ENCODE peak calls at places on chromosomes 12 and 14, in nine cellular contexts. K is stimulated activated CD4-positive, alpha-beta T cell treated with anti-CD3 and anti-CD28 coated beads, Interleukin-2, amount 100 ng/mL, for 48 hours; D is GM13976; V is A549; M is NT2/D1; F is mesendoderm; T is glutamatergic neuron; W is kidney glomerular epithelial cell; H is heart right ventricle. Z is an unnamed sample.

GRCh38 chr12:65200007-65200665 is 30.8 kb downstream of the LEMD3 start:
- DNase-seq in K (no peak), T (no peak), V (no peak), D (no peak), F (no peak), W (no peak), H (no peak), M (no peak), Z (peak; percentile 19)

GRCh38 chr12:32139064-32139421 is 32.4 kb downstream of the BICD1 start:
- DNase-seq in V (no peak), K (peak; percentile 11), D (peak; percentile 78), H (peak; percentile 11), W (no peak), M (no peak), T (no peak), F (peak; percentile 52), Z (no peak)

GRCh38 chr14:101859538-101859902 is 98.0 kb downstream of the PPP2R5C start:
- DNase-seq in W (no peak), D (no peak), F (no peak), K (no peak), T (no peak), V (no peak), H (no peak), M (no peak), Z (no peak)

GRCh38 chr12:104443008-104443407 is 13.7 kb upstream of the CHST11 start:
- DNase-seq in F (no peak), K (no peak), T (no peak), W (no peak), V (no peak), M (no peak), H (no peak), D (no peak), Z (no peak)

GRCh38 chr12:78473136-78473535 is 391.4 kb upstream of the SYT1 start:
- DNase-seq in T (no peak), F (no peak), V (no peak), D (no peak), M (no peak), K (no peak), W (no peak), H (no peak), Z (peak; percentile 15)

GRCh38 chr12:92899388-92900001 is 29.6 kb downstream of the EEA1 start:
- DNase-seq in H (peak; percentile 79), W (peak; percentile 97), D (no peak), F (peak; percentile 94), T (no peak), V (peak; percentile 82), M (peak; percentile 20), K (no peak), Z (peak; percentile 98)

GRCh38 chr12:52945389-52946232 is 3.3 kb upstream of the KRT18 start:
- DNase-seq in K (no peak), H (no peak), F (peak; percentile 99), D (no peak), V (no peak), M (peak; percentile 90), W (peak; percentile 96), T (no peak), Z (peak; percentile 87)

GRCh38 chr12:97643961-97644360 is 181.4 kb downstream of the RMST start:
- DNase-seq in W (peak; percentile 57), K (no peak), H (no peak), D (no peak), T (no peak), V (no peak), M (no peak), F (no peak), Z (peak; percentile 38)

GRCh38 chr14:34187061-34187460 is 236.2 kb upstream of the EGLN3 start:
- DNase-seq in F (no peak), K (no peak), M (no peak), W (no peak), V (no peak), T (no peak), H (no peak), D (no peak), Z (no peak)

GRCh38 chr12:52546126-52546525 is 6.8 kb downstream of the KRT71 start:
- DNase-seq in V (no peak), M (no peak), D (no peak), T (no peak), K (no peak), F (no peak), H (no peak), W (no peak), Z (no peak)

GRCh38 chr14:104206281-104206904 is 68.0 kb downstream of the KIF26A start:
- DNase-seq in V (no peak), W (no peak), K (no peak), F (peak; percentile 46), T (no peak), M (no peak), D (no peak), H (no peak), Z (no peak)

GRCh38 chr12:52010152-52010622 is 3.4 kb downstream of the TAMALIN start:
- DNase-seq in F (peak; percentile 96), T (peak; percentile 73), W (no peak), K (no peak), V (no peak), M (peak; percentile 82), D (no peak), H (peak; percentile 92), Z (peak; percentile 17)

GRCh38 chr12:127810026-127810425 is 456.9 kb upstream of the TMEM132C start:
- DNase-seq in K (no peak), H (no peak), T (no peak), D (no peak), W (peak; percentile 62), V (no peak), F (peak; percentile 21), M (no peak), Z (peak; percentile 1)

GRCh38 chr12:104569348-104570173 is 112.8 kb downstream of the CHST11 start:
- DNase-seq in K (no peak), M (no peak), D (peak; percentile 51), T (no peak), W (no peak), F (no peak), H (peak; percentile 16), V (no peak), Z (no peak)

GRCh38 chr12:26345471-26346003 is 150.2 kb downstream of the SSPN start:
- DNase-seq in M (no peak), F (no peak), H (no peak), W (no peak), V (no peak), T (no peak), K (no peak), D (no peak), Z (no peak)

GRCh38 chr14:104001003-104001402 is 58.7 kb upstream of the RD3L start:
- DNase-seq in V (no peak), T (peak; percentile 47), M (no peak), W (no peak), H (no peak), F (peak; percentile 27), D (no peak), K (no peak), Z (no peak)

Z was measured in renal cortical epithelial cell.